ENCODE peak calls at places on chromosomes 3 and 15, in ten cellular contexts. V is NCI-H1417, E is H7, G is dermis blood vessel endothelial cell, U is cardiac fibroblast, J is non-pigmented ciliary epithelial cell, H is lung, P is epithelial cell of prostate, X is M059J, R is GM03348. M is an unnamed sample.
A peak's percentile ranks its signal among the peaks of the same experiment; 100 is the strongest.

GRCh38 chr3:147394168-147394941 is 12.0 kb downstream of the ZIC4 start:
- DNase-seq in G (no peak), X (peak; percentile 31), U (no peak), H (no peak), V (no peak), J (no peak), E (peak; percentile 59), R (no peak), P (no peak), M (no peak)

GRCh38 chr3:160134964-160135363 is 90.3 kb upstream of the C3orf80 start:
- DNase-seq in H (no peak), V (no peak), R (peak; percentile 76), U (peak; percentile 89), E (no peak), X (peak; percentile 55), J (no peak), P (no peak), G (no peak), M (peak; percentile 63)

GRCh38 chr3:41751597-41751996 is 210.3 kb downstream of the ULK4 start:
- DNase-seq in H (no peak), R (no peak), P (no peak), J (no peak), G (no peak), E (no peak), V (no peak), U (no peak), X (no peak), M (no peak)

GRCh38 chr3:105157016-105157765 is 209.5 kb upstream of the ALCAM start:
- DNase-seq in U (no peak), R (no peak), X (no peak), H (no peak), V (no peak), G (no peak), E (peak; percentile 3), P (no peak), J (no peak), M (no peak)

GRCh38 chr3:122030381-122031122 is 8.5 kb upstream of the ILDR1 start:
- DNase-seq in V (no peak), U (peak; percentile 46), G (no peak), R (peak; percentile 40), H (no peak), P (no peak), X (peak; percentile 76), E (no peak), J (no peak), M (peak; percentile 8)

GRCh38 chr15:72285927-72286516 is 13.7 kb upstream of the PARP6 start:
- DNase-seq in G (peak; percentile 69), H (peak; percentile 52), U (peak; percentile 48), P (no peak), J (no peak), X (peak; percentile 16), V (no peak), R (peak; percentile 36), E (peak; percentile 86), M (no peak)

GRCh38 chr15:77416954-77417353 is 3.0 kb downstream of the PEAK1 start:
- DNase-seq in E (peak; percentile 33), R (no peak), V (no peak), J (no peak), H (no peak), P (no peak), U (no peak), X (peak; percentile 24), G (no peak), M (no peak)

GRCh38 chr3:152400912-152401311 is 132.2 kb downstream of the MBNL1 start:
- DNase-seq in G (no peak), J (peak; percentile 56), P (no peak), R (peak; percentile 18), U (peak; percentile 77), X (peak; percentile 61), E (no peak), H (no peak), V (no peak), M (peak; percentile 74)

GRCh38 chr3:65277788-65278187 is 590.0 kb upstream of the ADAMTS9 start:
- DNase-seq in V (peak; percentile 77), P (no peak), J (no peak), H (no peak), R (no peak), G (no peak), X (no peak), U (no peak), E (no peak), M (no peak)

GRCh38 chr3:66075281-66075680 is 36.6 kb upstream of the MAGI1 start:
- DNase-seq in X (peak; percentile 47), P (no peak), H (no peak), E (no peak), R (peak; percentile 66), V (no peak), J (no peak), G (no peak), U (peak; percentile 66), M (peak; percentile 88)

GRCh38 chr15:89575656-89576416 is 567 bp downstream of the TICRR start:
- DNase-seq in P (no peak), H (no peak), U (peak; percentile 32), V (peak; percentile 57), J (no peak), E (peak; percentile 60), G (peak; percentile 36), R (peak; percentile 27), X (peak; percentile 18), M (peak; percentile 43)

GRCh38 chr3:10416730-10417300 is 88.6 kb downstream of the ATP2B2 start:
- DNase-seq in G (no peak), V (no peak), U (no peak), X (no peak), R (no peak), H (no peak), J (no peak), P (no peak), E (no peak), M (no peak)

GRCh38 chr3:111541911-111542483 is at the start of gene CD96:
- DNase-seq in X (peak; percentile 66), J (no peak), G (no peak), V (no peak), E (no peak), R (no peak), P (no peak), U (peak; percentile 38), H (no peak), M (peak; percentile 41)

GRCh38 chr3:144843099-144843498 is 871.5 kb downstream of the DIPK2A start:
- DNase-seq in E (no peak), R (no peak), J (no peak), V (no peak), U (no peak), X (peak; percentile 18), P (no peak), H (no peak), G (no peak), M (peak; percentile 23)

GRCh38 chr3:172708905-172709775 is 1.7 kb downstream of the NCEH1 start:
- DNase-seq in P (no peak), E (no peak), H (no peak), R (no peak), X (no peak), U (peak; percentile 32), G (no peak), J (no peak), V (no peak), M (no peak)

GRCh38 chr3:67653425-67654098 is 850 bp downstream of the SUCLG2 start:
- DNase-seq in J (no peak), R (no peak), X (no peak), H (no peak), G (no peak), U (peak; percentile 26), E (no peak), V (no peak), P (no peak), M (peak; percentile 17)

GRCh38 chr3:175526609-175527280 is 667.6 kb downstream of the NAALADL2 start:
- DNase-seq in V (no peak), E (peak; percentile 17), H (no peak), P (no peak), R (peak; percentile 30), J (no peak), G (no peak), U (peak; percentile 32), X (peak; percentile 39), M (no peak)

GRCh38 chr3:162719684-162720341 is 1223.2 kb downstream of the OTOL1 start:
- DNase-seq in V (no peak), H (no peak), J (peak; percentile 91), R (peak; percentile 63), U (peak; percentile 97), G (peak; percentile 5), E (no peak), X (peak; percentile 86), P (peak; percentile 79), M (peak; percentile 80)

GRCh38 chr15:66704019-66704782 is 2.2 kb downstream of the SMAD6 start:
- DNase-seq in X (peak; percentile 10), U (no peak), V (no peak), P (no peak), J (no peak), R (no peak), E (no peak), H (no peak), G (peak; percentile 25), M (no peak)

GRCh38 chr15:93035953-93036810 is 52.8 kb downstream of the RGMA start:
- DNase-seq in J (no peak), R (no peak), G (peak; percentile 67), P (no peak), H (no peak), X (no peak), U (peak; percentile 39), V (peak; percentile 78), E (peak; percentile 89), M (peak; percentile 20)

GRCh38 chr3:71130516-71131384 is 452.8 kb downstream of the FOXP1 start:
- DNase-seq in X (peak; percentile 85), U (peak; percentile 88), V (peak; percentile 78), G (peak; percentile 74), J (peak; percentile 55), R (peak; percentile 73), E (peak; percentile 17), P (no peak), H (peak; percentile 84), M (peak; percentile 60)

GRCh38 chr3:38314767-38315487 is 31.7 kb upstream of the XYLB start:
- DNase-seq in U (no peak), H (no peak), V (no peak), P (no peak), G (no peak), J (no peak), X (no peak), R (no peak), E (peak; percentile 49), M (no peak)

GRCh38 chr15:52010633-52011595 is 8.1 kb upstream of the MAPK6 start:
- DNase-seq in R (peak; percentile 31), J (peak; percentile 75), V (no peak), U (peak; percentile 97), G (peak; percentile 76), E (no peak), H (peak; percentile 55), X (peak; percentile 94), P (peak; percentile 95), M (peak; percentile 78)

GRCh38 chr3:184325715-184326114 is 11.3 kb downstream of the EIF4G1 start:
- DNase-seq in X (no peak), R (no peak), U (no peak), J (no peak), V (no peak), G (no peak), H (no peak), P (no peak), E (peak; percentile 19), M (no peak)

GRCh38 chr15:23411841-23412240 is 35.2 kb downstream of the GOLGA6L2 start:
- DNase-seq in U (no peak), V (no peak), P (no peak), R (no peak), J (no peak), G (no peak), H (no peak), E (no peak), X (no peak), M (no peak)

GRCh38 chr15:37107071-37107753 is 6.9 kb upstream of the MEIS2 start:
- DNase-seq in X (no peak), R (no peak), U (no peak), G (no peak), J (no peak), V (peak; percentile 81), P (no peak), E (peak; percentile 83), H (no peak), M (no peak)

GRCh38 chr3:128760027-128760426 is 34.0 kb downstream of the RAB7A start:
- DNase-seq in H (no peak), E (no peak), G (no peak), J (no peak), R (no peak), U (no peak), P (no peak), X (no peak), V (no peak), M (no peak)

GRCh38 chr3:127263586-127264231 is 24.1 kb downstream of the PRR20G start:
- DNase-seq in J (no peak), P (no peak), X (peak; percentile 24), H (no peak), V (no peak), G (no peak), U (no peak), R (no peak), E (no peak), M (no peak)

M was measured in foreskin fibroblast.